ENCODE peak calls at places on chromosomes 3 and 15, in five cellular contexts. U is H54, H is left ventricle myocardium superior, P is GM12891, N is AG09309. L is an unnamed sample.

GRCh38 chr15:57503051-57503702 is 88.5 kb upstream of the MYZAP start:
- DNase-seq in U (no peak), H (no peak), P (no peak), N (no peak), L (no peak)

GRCh38 chr15:35624881-35625280 is 78.9 kb upstream of the DPH6 start:
- DNase-seq in U (no peak), H (no peak), P (no peak), N (peak), L (no peak)

GRCh38 chr3:33717616-33717865 is 513 bp downstream of the CLASP2 start:
- DNase-seq in U (peak), H (peak), P (peak), N (no peak), L (peak)

GRCh38 chr15:68365770-68366169 is 66.2 kb downstream of the ITGA11 start:
- DNase-seq in U (no peak), H (no peak), P (no peak), N (no peak), L (no peak)

GRCh38 chr3:30259730-30260129 is 346.7 kb upstream of the TGFBR2 start:
- DNase-seq in U (no peak), H (no peak), P (no peak), N (no peak), L (no peak)

GRCh38 chr3:131535596-131535995 is 32.8 kb upstream of the MRPL3 start:
- DNase-seq in U (peak), H (no peak), P (no peak), N (peak), L (no peak)

GRCh38 chr3:153762411-153763235 is 358.6 kb upstream of the ARHGEF26 start:
- DNase-seq in U (no peak), H (no peak), P (no peak), N (no peak), L (no peak)

GRCh38 chr3:16770021-16770420 is 114.7 kb upstream of the PLCL2 start:
- DNase-seq in U (no peak), H (no peak), P (no peak), N (no peak), L (no peak)

GRCh38 chr15:92878593-92879053 is 21.5 kb upstream of the CHD2 start:
- DNase-seq in U (no peak), H (no peak), P (no peak), N (no peak), L (no peak)

GRCh38 chr3:167787440-167787839 is 51.9 kb downstream of the SERPINI1 start:
- DNase-seq in U (no peak), H (peak), P (no peak), N (no peak), L (no peak)

GRCh38 chr3:140117111-140117526 is 182.1 kb downstream of the CLSTN2 start:
- DNase-seq in U (no peak), H (no peak), P (no peak), N (no peak), L (no peak)

GRCh38 chr3:152355744-152356665 is 87.3 kb downstream of the MBNL1 start:
- DNase-seq in U (no peak), H (no peak), P (no peak), N (no peak), L (no peak)

GRCh38 chr3:10357592-10358308 is 36.8 kb upstream of the SEC13 start:
- DNase-seq in U (peak), H (peak), P (no peak), N (peak), L (no peak)

GRCh38 chr3:152299243-152299976 is 30.7 kb downstream of the MBNL1 start:
- DNase-seq in U (no peak), H (peak), P (no peak), N (no peak), L (no peak)

GRCh38 chr3:98903099-98903498 is 1.6 kb upstream of the DCBLD2 start:
- DNase-seq in U (peak), H (no peak), P (no peak), N (no peak), L (no peak)

GRCh38 chr3:190425833-190426232 is 23.9 kb downstream of the TMEM207 start:
- DNase-seq in U (no peak), H (no peak), P (no peak), N (no peak), L (no peak)

GRCh38 chr15:91921821-91922198 is 68.3 kb downstream of the SLCO3A1 start:
- DNase-seq in U (no peak), H (no peak), P (no peak), N (no peak), L (no peak)

GRCh38 chr3:61331937-61332590 is 80.8 kb upstream of the FHIT start:
- DNase-seq in U (no peak), H (no peak), P (no peak), N (no peak), L (no peak)

GRCh38 chr15:39553947-39554731 is 26.7 kb upstream of the THBS1 start:
- DNase-seq in U (no peak), H (no peak), P (no peak), N (no peak), L (no peak)

GRCh38 chr15:63971427-63971805 is 74.9 kb downstream of the DAPK2 start:
- DNase-seq in U (no peak), H (no peak), P (no peak), N (no peak), L (no peak)

GRCh38 chr3:126934149-126934548 is 48.8 kb upstream of the PLXNA1 start:
- DNase-seq in U (no peak), H (no peak), P (no peak), N (no peak), L (no peak)

GRCh38 chr3:47225310-47225906 is 57.2 kb downstream of the KIF9 start:
- DNase-seq in U (no peak), H (no peak), P (no peak), N (peak), L (peak)

L was measured in GM13977.